ENCODE peak calls at places on chromosome 17, in nine cellular contexts. C is heart right ventricle, Q is stomach, E is endodermal cell, Z is uterus, G is psoas muscle, F is cardiac muscle cell, S is colonic mucosa, J is RWPE2. H is an unnamed sample. For H3K4me1, the result is how much of the 10 kb centered on the place peaks cover.

GRCh38 chr17:28953444-28954118 is 2.3 kb upstream of the PHF12 start:
- DNase-seq in S (peak), G (no peak), Z (peak), C (no peak), Q (peak), E (peak), J (no peak), F (peak), H (peak)

GRCh38 chr17:40443196-40443987 is at the start of gene IGFBP4:
- DNase-seq in E (peak), C (peak), Z (peak), J (no peak), G (peak), F (peak), Q (peak), S (peak), H (peak)

GRCh38 chr17:77319211-77320031 is 178.7 kb downstream of the SEC14L1 start:
- DNase-seq in Q (peak), Z (peak), C (peak), G (peak), E (peak), J (peak), S (peak), F (no peak), H (peak)

GRCh38 chr17:31355935-31356334 is 34.5 kb upstream of the EVI2A start:
- DNase-seq in F (no peak), C (no peak), J (no peak), Z (no peak), S (no peak), E (no peak), G (no peak), Q (no peak), H (no peak)

GRCh38 chr17:68198931-68199836 is 48.7 kb upstream of the AMZ2 start:
- DNase-seq in Z (no peak), C (no peak), Q (no peak), G (peak), J (no peak), S (no peak), E (peak), F (peak), H (no peak)

GRCh38 chr17:83190601-83191387 is 111.4 kb downstream of the METRNL start:
- DNase-seq in C (no peak), G (peak), F (no peak), Z (peak), J (peak), Q (no peak), S (peak), E (no peak), H (no peak)

GRCh38 chr17:20170085-20170484 is 160.9 kb downstream of the SPECC1 start:
- DNase-seq in Z (no peak), G (no peak), S (no peak), J (no peak), E (no peak), C (no peak), Q (no peak), F (no peak), H (no peak)

GRCh38 chr17:82173351-82174041 is 39.1 kb downstream of the CCDC57 start:
- DNase-seq in Q (no peak), G (no peak), J (no peak), E (peak), Z (no peak), S (no peak), C (no peak), F (peak), H (no peak)

GRCh38 chr17:66190738-66191606 is 961 bp downstream of the CEP112 start:
- DNase-seq in C (no peak), F (peak), S (peak), Z (no peak), J (no peak), E (no peak), G (no peak), Q (no peak), H (no peak)

GRCh38 chr17:64326420-64327054 is 63.5 kb upstream of the TEX2 start:
- DNase-seq in J (no peak), E (no peak), Z (peak), S (no peak), C (peak), F (no peak), G (peak), Q (peak), H (peak)

GRCh38 chr17:81870155-81870977 is 771 bp downstream of the ARHGDIA start:
- DNase-seq in C (peak), J (no peak), E (peak), S (peak), Q (peak), G (peak), Z (peak), F (peak), H (peak)

GRCh38 chr17:45346255-45347015 is 29.6 kb upstream of the MAP3K14 start:
- DNase-seq in Q (no peak), S (no peak), G (peak), Z (peak), E (no peak), J (no peak), C (no peak), F (no peak), H (no peak)

GRCh38 chr17:909642-910323 is 69.8 kb downstream of the NXN start:
- DNase-seq in E (no peak), Q (no peak), F (no peak), C (no peak), G (no peak), Z (peak), S (no peak), J (no peak), H (no peak)

GRCh38 chr17:13561606-13562270 is 40.0 kb downstream of the HS3ST3A1 start:
- DNase-seq in F (no peak), J (no peak), Z (peak), S (peak), Q (no peak), E (no peak), C (no peak), G (no peak), H (peak)

GRCh38 chr17:32222621-32223020 is 43.0 kb upstream of the RHBDL3 start:
- DNase-seq in E (no peak), S (no peak), F (no peak), Z (no peak), Q (no peak), J (no peak), G (no peak), C (no peak), H (no peak)

GRCh38 chr17:5182597-5183409 is 8.9 kb downstream of the ZNF594 start:
- DNase-seq in F (no peak), Z (no peak), E (no peak), Q (no peak), C (no peak), J (no peak), S (no peak), G (no peak), H (no peak)

DNA sequence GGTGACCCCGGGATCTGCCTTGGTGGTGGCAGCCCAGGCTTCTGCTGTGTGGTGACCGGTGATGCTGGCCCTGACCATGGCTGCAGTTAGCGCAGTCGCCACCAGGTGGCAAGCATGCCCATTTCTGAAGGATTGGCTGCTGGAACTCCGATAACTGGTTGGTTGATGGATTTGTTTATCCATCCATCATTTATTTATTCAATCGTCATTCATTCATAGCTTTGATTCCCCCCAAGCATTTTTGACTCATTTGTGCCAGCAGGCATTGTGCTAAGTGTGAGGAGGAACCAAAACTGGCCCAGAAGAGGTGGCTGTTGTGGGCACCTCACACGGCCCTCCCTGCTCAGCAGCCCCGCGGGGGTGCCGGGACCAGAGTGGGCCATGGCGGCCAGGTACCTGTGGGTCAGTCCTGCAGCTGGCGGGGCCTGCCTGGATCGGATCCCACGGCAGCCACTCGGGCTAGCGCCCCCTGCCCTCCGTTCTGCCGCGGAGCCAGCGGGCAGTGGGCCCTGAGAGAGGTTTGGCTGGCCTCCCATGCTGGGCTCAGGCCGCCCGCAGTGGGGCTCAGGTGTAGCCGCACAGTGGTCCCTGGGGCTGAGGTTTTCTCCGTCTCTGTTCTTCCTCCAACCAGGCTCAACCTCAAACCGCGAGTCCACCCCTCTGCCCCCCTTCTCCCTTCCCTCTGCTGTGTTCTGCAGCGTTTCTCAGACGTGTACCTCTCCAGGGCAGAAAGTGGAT is 28.8 kb upstream of the ITGA3 start:
- DNase-seq in G (peak), E (peak), F (peak), C (peak), S (peak), Z (peak), Q (peak), J (no peak), H (peak)
- H3K4me3 ChIP-seq in G (peak), E (no peak), F (no peak), C (no peak), S (no peak), Z (no peak), Q (peak), J (peak), H (peak)

DNA sequence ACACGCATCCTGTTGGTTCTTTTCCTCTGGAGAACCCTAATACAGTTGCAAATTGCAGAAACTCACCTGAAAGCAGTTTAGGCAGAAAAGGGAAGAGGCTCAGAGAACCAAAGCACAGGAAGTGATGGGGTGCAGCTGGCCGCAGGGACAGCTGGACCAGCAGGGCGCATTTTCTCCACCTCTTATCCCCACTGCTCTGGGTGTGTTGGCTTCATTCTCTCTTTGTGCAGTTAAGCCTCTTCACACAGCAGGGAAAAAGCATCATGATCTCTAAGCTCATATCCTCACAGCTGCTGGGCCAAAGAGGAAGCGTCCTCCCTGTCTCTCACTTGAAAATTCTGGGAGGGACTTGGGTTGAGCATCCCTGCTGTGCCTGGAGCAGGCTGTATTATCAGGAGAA is 20.0 kb upstream of the LRRC75A start:
- DNase-seq in G (no peak), C (no peak), F (no peak), Q (no peak), J (no peak), E (peak), Z (no peak), S (no peak), H (no peak)
- H3K4me1 ChIP-seq in G (under half), C (under half), F (under half), Q (under half), J (under half), E (under half), Z (under half), S (under half), H (under half)

GRCh38 chr17:75632428-75632827 is 806 bp upstream of the SMIM5 start:
- DNase-seq in Q (no peak), J (no peak), G (peak), E (no peak), F (no peak), Z (no peak), S (no peak), C (no peak), H (no peak)

GRCh38 chr17:75634754-75635609 is 1.7 kb downstream of the SMIM5 start:
- DNase-seq in S (no peak), J (no peak), E (no peak), G (peak), C (no peak), Z (no peak), Q (no peak), F (no peak), H (no peak)

GRCh38 chr17:75632863-75633483 is at the start of gene SMIM5:
- DNase-seq in C (peak), J (no peak), Z (peak), S (peak), G (peak), Q (peak), F (peak), E (peak), H (peak)

GRCh38 chr17:75634376-75634740 is 1.1 kb downstream of the SMIM5 start:
- DNase-seq in S (no peak), C (no peak), E (no peak), F (no peak), G (peak), Q (no peak), J (no peak), Z (no peak), H (no peak)

GRCh38 chr17:75633484-75634375 is 496 bp downstream of the SMIM5 start:
- DNase-seq in F (peak), S (peak), Q (peak), J (no peak), G (peak), Z (peak), C (peak), E (peak), H (peak)
- TF ChIP-seq CTCF in F (peak), S (peak), Q (peak), J (peak), G (peak), Z (peak), C (peak), E (peak), H (peak)

GRCh38 chr17:2214887-2215615 is 88.5 kb downstream of the SMG6 start:
- DNase-seq in S (no peak), F (peak), J (no peak), Q (no peak), C (peak), E (no peak), G (peak), Z (peak), H (no peak)
- H3K4me3 ChIP-seq in S (no peak), F (peak), J (no peak), Q (no peak), C (no peak), E (no peak), G (peak), Z (no peak), H (peak)

GRCh38 chr17:78748730-78749317 is 33.2 kb downstream of the CYTH1 start:
- DNase-seq in C (peak), J (no peak), Z (peak), Q (peak), S (peak), E (no peak), F (no peak), G (peak), H (peak)

GRCh38 chr17:78753316-78754250 is 28.5 kb downstream of the CYTH1 start:
- DNase-seq in Q (no peak), F (no peak), G (no peak), S (no peak), J (no peak), E (no peak), C (no peak), Z (no peak), H (no peak)

GRCh38 chr17:78747479-78747878 is 34.6 kb downstream of the CYTH1 start:
- DNase-seq in Z (no peak), J (no peak), S (no peak), E (no peak), G (no peak), C (no peak), Q (no peak), F (no peak), H (no peak)

GRCh38 chr17:78748048-78748729 is 33.9 kb downstream of the CYTH1 start:
- DNase-seq in E (no peak), Z (no peak), J (no peak), C (no peak), F (no peak), Q (no peak), S (no peak), G (no peak), H (no peak)

GRCh38 chr17:78751447-78752067 is 30.5 kb downstream of the CYTH1 start:
- DNase-seq in E (no peak), C (no peak), J (no peak), F (no peak), Z (no peak), G (no peak), Q (no peak), S (no peak), H (no peak)
- H3K4me1 ChIP-seq in E (under half), C (under half), J (under half), F (under half), Z (under half), G (under half), Q (half or more), S (under half), H (under half)

GRCh38 chr17:14775761-14776492 is 475.0 kb downstream of the HS3ST3B1 start:
- DNase-seq in C (no peak), E (no peak), Q (no peak), Z (no peak), S (no peak), F (no peak), J (no peak), G (no peak), H (no peak)
- TF ChIP-seq CTCF in C (no peak), E (no peak), Q (no peak), Z (no peak), S (no peak), F (no peak), J (no peak), G (no peak), H (no peak)

H was measured in heart left ventricle.